ENCODE peak calls at places on chromosomes 3 and 15, in ten cellular contexts. One of them, this sample, is unnamed. For H3K4me1, the result is how much of the 10 kb centered on the place peaks cover.

GRCh38 chr3:42080452-42080872 is 10.7 kb upstream of the TRAK1 start:
- DNase-seq in tibial artery: no peak
- DNase-seq in PC-9: peak
- DNase-seq in CD8-positive, alpha-beta memory T cell: no peak
- DNase-seq in SK-N-SH: no peak
- DNase-seq in HepG2: peak
- DNase-seq in Peyer's patch: no peak
- DNase-seq in thoracic aorta: no peak
- DNase-seq in GM23338: no peak
- DNase-seq in neural progenitor cell: no peak
- DNase-seq in this sample: no peak

GRCh38 chr3:161389445-161390036 is 18.2 kb upstream of the SPTSSB start:
- DNase-seq in SK-N-SH: no peak
- DNase-seq in Peyer's patch: no peak
- DNase-seq in thoracic aorta: no peak
- DNase-seq in CD8-positive, alpha-beta memory T cell: no peak
- DNase-seq in GM23338: no peak
- DNase-seq in tibial artery: no peak
- DNase-seq in PC-9: no peak
- DNase-seq in HepG2: no peak
- DNase-seq in neural progenitor cell: no peak
- DNase-seq in this sample: no peak

GRCh38 chr3:23691343-23691895 is 114.3 kb upstream of the UBE2E1 start:
- DNase-seq in tibial artery: no peak
- DNase-seq in neural progenitor cell: no peak
- DNase-seq in Peyer's patch: no peak
- DNase-seq in PC-9: no peak
- DNase-seq in SK-N-SH: no peak
- DNase-seq in HepG2: no peak
- DNase-seq in CD8-positive, alpha-beta memory T cell: no peak
- DNase-seq in thoracic aorta: no peak
- DNase-seq in GM23338: no peak
- DNase-seq in this sample: no peak

GRCh38 chr3:108430540-108430939 is 79.9 kb downstream of the MYH15 start:
- DNase-seq in GM23338: no peak
- DNase-seq in tibial artery: no peak
- DNase-seq in HepG2: no peak
- DNase-seq in PC-9: no peak
- DNase-seq in SK-N-SH: no peak
- DNase-seq in neural progenitor cell: no peak
- DNase-seq in CD8-positive, alpha-beta memory T cell: no peak
- DNase-seq in thoracic aorta: no peak
- DNase-seq in Peyer's patch: no peak
- DNase-seq in this sample: no peak

GRCh38 chr3:141083226-141083625 is 32.1 kb downstream of the SPSB4 start:
- DNase-seq in neural progenitor cell: no peak
- DNase-seq in PC-9: no peak
- DNase-seq in CD8-positive, alpha-beta memory T cell: no peak
- DNase-seq in GM23338: no peak
- DNase-seq in SK-N-SH: no peak
- DNase-seq in HepG2: no peak
- DNase-seq in Peyer's patch: no peak
- DNase-seq in thoracic aorta: no peak
- DNase-seq in tibial artery: no peak
- DNase-seq in this sample: no peak

GRCh38 chr3:169203631-169204550 is 459.6 kb downstream of the MECOM start:
- DNase-seq in GM23338: no peak
- DNase-seq in neural progenitor cell: no peak
- DNase-seq in tibial artery: no peak
- DNase-seq in Peyer's patch: no peak
- DNase-seq in SK-N-SH: no peak
- DNase-seq in CD8-positive, alpha-beta memory T cell: no peak
- DNase-seq in HepG2: no peak
- DNase-seq in thoracic aorta: no peak
- DNase-seq in PC-9: no peak
- DNase-seq in this sample: no peak

GRCh38 chr3:129662230-129662629 is 55.8 kb upstream of the PLXND1 start:
- DNase-seq in thoracic aorta: no peak
- DNase-seq in Peyer's patch: no peak
- DNase-seq in neural progenitor cell: no peak
- DNase-seq in CD8-positive, alpha-beta memory T cell: no peak
- DNase-seq in SK-N-SH: no peak
- DNase-seq in HepG2: no peak
- DNase-seq in GM23338: no peak
- DNase-seq in tibial artery: no peak
- DNase-seq in PC-9: no peak
- DNase-seq in this sample: no peak

GRCh38 chr15:55420171-55420871 is 12.0 kb downstream of the PIERCE2 start:
- DNase-seq in thoracic aorta: no peak
- DNase-seq in Peyer's patch: no peak
- DNase-seq in neural progenitor cell: no peak
- DNase-seq in CD8-positive, alpha-beta memory T cell: no peak
- DNase-seq in HepG2: no peak
- DNase-seq in PC-9: no peak
- DNase-seq in tibial artery: no peak
- DNase-seq in GM23338: no peak
- DNase-seq in SK-N-SH: no peak
- DNase-seq in this sample: no peak

GRCh38 chr3:174775603-174776002 is 83.5 kb upstream of the NAALADL2 start:
- DNase-seq in GM23338: no peak
- DNase-seq in Peyer's patch: no peak
- DNase-seq in tibial artery: no peak
- DNase-seq in PC-9: no peak
- DNase-seq in SK-N-SH: no peak
- DNase-seq in neural progenitor cell: no peak
- DNase-seq in thoracic aorta: no peak
- DNase-seq in HepG2: no peak
- DNase-seq in CD8-positive, alpha-beta memory T cell: no peak
- DNase-seq in this sample: peak

GRCh38 chr3:57011022-57011421 is 49.4 kb upstream of the SPATA12 start:
- DNase-seq in neural progenitor cell: no peak
- DNase-seq in PC-9: no peak
- DNase-seq in SK-N-SH: no peak
- DNase-seq in GM23338: no peak
- DNase-seq in thoracic aorta: no peak
- DNase-seq in HepG2: no peak
- DNase-seq in tibial artery: no peak
- DNase-seq in Peyer's patch: no peak
- DNase-seq in CD8-positive, alpha-beta memory T cell: no peak
- DNase-seq in this sample: no peak

GRCh38 chr15:84869510-84869909 is 15.0 kb upstream of the SLC28A1 start:
- DNase-seq in tibial artery: no peak
- DNase-seq in GM23338: no peak
- DNase-seq in PC-9: no peak
- DNase-seq in CD8-positive, alpha-beta memory T cell: no peak
- DNase-seq in Peyer's patch: no peak
- DNase-seq in thoracic aorta: no peak
- DNase-seq in HepG2: no peak
- DNase-seq in neural progenitor cell: no peak
- DNase-seq in SK-N-SH: no peak
- DNase-seq in this sample: no peak

GRCh38 chr15:70318594-70318993 is 220.9 kb upstream of the TLE3 start:
- DNase-seq in Peyer's patch: peak
- DNase-seq in CD8-positive, alpha-beta memory T cell: no peak
- DNase-seq in HepG2: no peak
- DNase-seq in neural progenitor cell: no peak
- DNase-seq in tibial artery: no peak
- DNase-seq in PC-9: no peak
- DNase-seq in SK-N-SH: no peak
- DNase-seq in GM23338: no peak
- DNase-seq in thoracic aorta: no peak
- DNase-seq in this sample: no peak

GRCh38 chr15:70318996-70319465 is 221.3 kb upstream of the TLE3 start:
- DNase-seq in PC-9: no peak
- DNase-seq in thoracic aorta: no peak
- DNase-seq in CD8-positive, alpha-beta memory T cell: no peak
- DNase-seq in SK-N-SH: no peak
- DNase-seq in tibial artery: no peak
- DNase-seq in neural progenitor cell: no peak
- DNase-seq in GM23338: no peak
- DNase-seq in Peyer's patch: peak
- DNase-seq in HepG2: no peak
- DNase-seq in this sample: no peak

GRCh38 chr15:70320077-70320830 is 222.5 kb upstream of the TLE3 start:
- DNase-seq in HepG2: no peak
- DNase-seq in tibial artery: no peak
- DNase-seq in GM23338: no peak
- DNase-seq in CD8-positive, alpha-beta memory T cell: no peak
- DNase-seq in Peyer's patch: no peak
- DNase-seq in PC-9: no peak
- DNase-seq in SK-N-SH: no peak
- DNase-seq in thoracic aorta: no peak
- DNase-seq in neural progenitor cell: no peak
- DNase-seq in this sample: no peak

GRCh38 chr15:70321106-70321809 is 223.5 kb upstream of the TLE3 start:
- DNase-seq in GM23338: no peak
- DNase-seq in tibial artery: no peak
- DNase-seq in neural progenitor cell: no peak
- DNase-seq in SK-N-SH: no peak
- DNase-seq in HepG2: no peak
- DNase-seq in PC-9: no peak
- DNase-seq in thoracic aorta: no peak
- DNase-seq in Peyer's patch: no peak
- DNase-seq in CD8-positive, alpha-beta memory T cell: no peak
- DNase-seq in this sample: no peak

DNA sequence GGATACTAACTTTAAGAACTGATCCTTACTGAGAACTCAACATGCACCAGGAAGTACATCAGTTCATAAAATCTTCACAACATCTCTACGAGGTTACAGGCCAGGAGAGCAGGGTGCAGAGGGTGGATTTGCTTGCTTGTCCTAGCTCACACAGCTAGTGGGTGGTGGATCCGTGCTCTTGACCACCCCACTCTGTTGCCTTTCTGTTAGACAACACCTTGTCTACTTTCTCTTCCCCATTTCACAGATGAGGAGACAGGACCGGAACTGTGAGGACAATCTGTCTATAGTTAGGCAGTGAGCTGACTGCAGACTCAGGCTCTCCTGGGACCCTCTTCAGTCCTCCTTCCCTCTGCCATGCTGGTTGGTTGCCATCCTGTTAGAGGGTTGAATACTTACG is 221.7 kb upstream of the TLE3 start:
- DNase-seq in HepG2: no peak
- DNase-seq in Peyer's patch: peak
- DNase-seq in thoracic aorta: no peak
- DNase-seq in GM23338: no peak
- DNase-seq in CD8-positive, alpha-beta memory T cell: no peak
- DNase-seq in PC-9: no peak
- DNase-seq in tibial artery: no peak
- DNase-seq in SK-N-SH: no peak
- DNase-seq in neural progenitor cell: no peak
- DNase-seq in this sample: no peak
- H3K4me1 ChIP-seq in HepG2: under half
- H3K4me1 ChIP-seq in Peyer's patch: under half
- H3K4me1 ChIP-seq in thoracic aorta: under half
- H3K4me1 ChIP-seq in GM23338: under half
- H3K4me1 ChIP-seq in CD8-positive, alpha-beta memory T cell: under half
- H3K4me1 ChIP-seq in PC-9: half or more
- H3K4me1 ChIP-seq in tibial artery: under half
- H3K4me1 ChIP-seq in SK-N-SH: half or more
- H3K4me1 ChIP-seq in neural progenitor cell: under half
- H3K4me1 ChIP-seq in this sample: under half

GRCh38 chr15:64521726-64522164 is 61.4 kb downstream of the ZNF609 start:
- DNase-seq in GM23338: peak
- DNase-seq in HepG2: peak
- DNase-seq in PC-9: peak
- DNase-seq in tibial artery: no peak
- DNase-seq in thoracic aorta: no peak
- DNase-seq in neural progenitor cell: peak
- DNase-seq in CD8-positive, alpha-beta memory T cell: no peak
- DNase-seq in Peyer's patch: no peak
- DNase-seq in SK-N-SH: peak
- DNase-seq in this sample: peak
- H3K27ac ChIP-seq in GM23338: peak
- H3K27ac ChIP-seq in HepG2: no peak
- H3K27ac ChIP-seq in PC-9: peak
- H3K27ac ChIP-seq in tibial artery: no peak
- H3K27ac ChIP-seq in thoracic aorta: peak
- H3K27ac ChIP-seq in neural progenitor cell: no peak
- H3K27ac ChIP-seq in CD8-positive, alpha-beta memory T cell: no peak
- H3K27ac ChIP-seq in Peyer's patch: no peak
- H3K27ac ChIP-seq in SK-N-SH: peak
- H3K27ac ChIP-seq in this sample: peak

DNA sequence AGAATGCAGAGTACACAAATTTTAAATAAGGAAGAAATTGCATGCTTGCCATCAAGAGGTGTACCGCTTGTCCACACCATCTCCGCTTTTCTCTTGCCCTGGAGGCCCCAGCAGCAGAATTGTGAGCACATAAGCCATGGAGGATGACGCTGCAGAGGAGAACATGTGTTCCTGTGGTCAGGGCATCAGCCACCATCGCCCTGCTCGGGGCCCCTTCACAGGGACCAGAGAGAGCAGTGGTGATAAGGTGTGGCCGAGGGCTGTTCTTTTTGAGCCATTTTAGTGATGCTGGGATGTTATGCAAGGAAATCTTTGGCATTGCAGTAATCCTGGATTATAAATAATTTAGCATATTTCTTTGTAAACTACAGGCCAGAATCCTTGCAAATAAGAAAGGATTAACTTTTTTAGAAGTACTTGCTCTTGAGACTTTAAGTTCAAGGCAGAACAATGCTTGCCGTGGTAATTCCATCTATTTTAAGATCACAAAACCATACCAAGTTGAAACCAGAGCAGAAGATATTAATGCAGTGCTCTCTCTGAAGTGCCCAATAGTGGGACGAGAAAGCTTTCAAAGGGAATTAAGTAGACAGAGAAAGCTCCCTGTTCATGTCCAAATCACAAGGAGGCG is 338.6 kb downstream of the RORA start:
- DNase-seq in Peyer's patch: no peak
- DNase-seq in SK-N-SH: no peak
- DNase-seq in HepG2: no peak
- DNase-seq in tibial artery: no peak
- DNase-seq in CD8-positive, alpha-beta memory T cell: no peak
- DNase-seq in GM23338: no peak
- DNase-seq in neural progenitor cell: no peak
- DNase-seq in PC-9: no peak
- DNase-seq in thoracic aorta: no peak
- DNase-seq in this sample: no peak
- H3K4me1 ChIP-seq in Peyer's patch: under half
- H3K4me1 ChIP-seq in SK-N-SH: under half
- H3K4me1 ChIP-seq in HepG2: under half
- H3K4me1 ChIP-seq in tibial artery: under half
- H3K4me1 ChIP-seq in CD8-positive, alpha-beta memory T cell: under half
- H3K4me1 ChIP-seq in GM23338: under half
- H3K4me1 ChIP-seq in neural progenitor cell: under half
- H3K4me1 ChIP-seq in PC-9: under half
- H3K4me1 ChIP-seq in thoracic aorta: under half
- H3K4me1 ChIP-seq in this sample: under half

DNA sequence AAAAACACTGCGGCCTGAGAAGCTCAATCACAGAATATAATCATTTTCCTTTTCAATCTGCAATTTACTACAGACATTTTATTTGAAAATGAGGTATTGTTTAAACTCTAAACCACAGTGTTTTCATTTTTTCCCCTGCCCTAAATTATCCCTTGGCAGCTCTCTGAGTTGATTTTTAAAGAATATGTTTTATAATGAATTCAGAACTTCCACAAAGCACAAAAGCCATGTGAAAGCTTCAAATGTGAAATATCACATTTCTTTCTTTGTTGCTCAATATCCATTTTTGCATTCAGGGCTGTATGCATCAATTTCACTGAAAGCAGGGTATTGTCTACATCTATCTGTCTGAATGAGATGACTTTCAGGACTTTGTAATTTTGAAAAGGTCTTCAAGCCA is 813.6 kb upstream of the ALCAM start:
- DNase-seq in PC-9: no peak
- DNase-seq in GM23338: no peak
- DNase-seq in neural progenitor cell: no peak
- DNase-seq in tibial artery: no peak
- DNase-seq in thoracic aorta: no peak
- DNase-seq in Peyer's patch: no peak
- DNase-seq in HepG2: no peak
- DNase-seq in CD8-positive, alpha-beta memory T cell: no peak
- DNase-seq in SK-N-SH: no peak
- DNase-seq in this sample: no peak
- H3K27ac ChIP-seq in PC-9: no peak
- H3K27ac ChIP-seq in GM23338: no peak
- H3K27ac ChIP-seq in neural progenitor cell: no peak
- H3K27ac ChIP-seq in tibial artery: no peak
- H3K27ac ChIP-seq in thoracic aorta: peak
- H3K27ac ChIP-seq in Peyer's patch: no peak
- H3K27ac ChIP-seq in HepG2: no peak
- H3K27ac ChIP-seq in CD8-positive, alpha-beta memory T cell: no peak
- H3K27ac ChIP-seq in SK-N-SH: no peak
- H3K27ac ChIP-seq in this sample: no peak